ENCODE peak calls at places on chromosomes 7 and 10, in ten cellular contexts. E, T, Y, M, U, N, A, K, P and D are unnamed samples.

GRCh38 chr10:102753724-102754123 is 10.0 kb downstream of the WBP1L start:
- DNase-seq in E (no peak), T (no peak), Y (no peak), M (no peak), U (no peak), N (no peak), A (no peak), K (no peak), P (no peak), D (no peak)

GRCh38 chr7:13411641-13412040 is 577.8 kb downstream of the ETV1 start:
- DNase-seq in E (no peak), T (no peak), Y (no peak), M (no peak), U (no peak), N (no peak), A (no peak), K (no peak), P (no peak), D (no peak)

GRCh38 chr7:110001254-110001938 is 1089.5 kb upstream of the LRRN3 start:
- DNase-seq in E (no peak), T (no peak), Y (no peak), M (no peak), U (no peak), N (no peak), A (no peak), K (no peak), P (no peak), D (no peak)

GRCh38 chr10:11406746-11407145 is 204.7 kb downstream of the USP6NL start:
- DNase-seq in E (no peak), T (no peak), Y (no peak), M (no peak), U (no peak), N (no peak), A (no peak), K (no peak), P (no peak), D (no peak)

GRCh38 chr7:97873606-97874005 is 1.4 kb upstream of the ASNS start:
- DNase-seq in E (no peak), T (no peak), Y (no peak), M (no peak), U (no peak), N (no peak), A (no peak), K (no peak), P (no peak), D (no peak)

GRCh38 chr10:118966131-118967125 is 63.1 kb upstream of the NANOS1 start:
- DNase-seq in E (no peak), T (no peak), Y (no peak), M (no peak), U (no peak), N (no peak), A (no peak), K (no peak), P (no peak), D (no peak)

GRCh38 chr7:13751771-13752170 is 237.7 kb downstream of the ETV1 start:
- DNase-seq in E (no peak), T (no peak), Y (no peak), M (no peak), U (no peak), N (no peak), A (no peak), K (no peak), P (no peak), D (no peak)

GRCh38 chr7:2325028-2325625 is 10.9 kb upstream of the SNX8 start:
- DNase-seq in E (no peak), T (no peak), Y (no peak), M (no peak), U (no peak), N (no peak), A (no peak), K (no peak), P (no peak), D (no peak)

GRCh38 chr7:71182536-71182935 is 50.6 kb downstream of the GALNT17 start:
- DNase-seq in E (no peak), T (no peak), Y (no peak), M (no peak), U (no peak), N (no peak), A (no peak), K (no peak), P (no peak), D (no peak)

GRCh38 chr10:3331104-3331645 is 158.6 kb upstream of the PITRM1 start:
- DNase-seq in E (no peak), T (no peak), Y (no peak), M (no peak), U (no peak), N (no peak), A (no peak), K (no peak), P (no peak), D (no peak)

GRCh38 chr7:130793855-130794618 is 60.0 kb upstream of the KLF14 start:
- DNase-seq in E (no peak), T (no peak), Y (no peak), M (no peak), U (no peak), N (no peak), A (no peak), K (no peak), P (no peak), D (peak; percentile 9)

GRCh38 chr10:127145173-127145572 is 51.2 kb downstream of the INSYN2A start:
- DNase-seq in E (no peak), T (no peak), Y (no peak), M (no peak), U (no peak), N (no peak), A (no peak), K (peak; percentile 82), P (peak; percentile 92), D (peak; percentile 68)

GRCh38 chr7:66967029-66967428 is 28.4 kb downstream of the SBDS start:
- DNase-seq in E (no peak), T (no peak), Y (no peak), M (no peak), U (no peak), N (no peak), A (no peak), K (no peak), P (no peak), D (no peak)

GRCh38 chr10:47231414-47231813 is 68.6 kb upstream of the GDF10 start:
- DNase-seq in E (no peak), T (no peak), Y (no peak), M (no peak), U (no peak), N (no peak), A (no peak), K (no peak), P (no peak), D (no peak)

GRCh38 chr10:28717659-28718201 is 40.4 kb downstream of the BAMBI start:
- DNase-seq in E (no peak), T (no peak), Y (no peak), M (no peak), U (no peak), N (no peak), A (no peak), K (no peak), P (no peak), D (no peak)

GRCh38 chr7:96998765-96999164 is 6.6 kb upstream of the DLX6 start:
- DNase-seq in E (no peak), T (no peak), Y (no peak), M (no peak), U (no peak), N (no peak), A (no peak), K (no peak), P (no peak), D (peak; percentile 5)

GRCh38 chr7:18019562-18019961 is 8.1 kb downstream of the PRPS1L1 start:
- DNase-seq in E (no peak), T (no peak), Y (no peak), M (no peak), U (no peak), N (peak; percentile 72), A (no peak), K (peak; percentile 62), P (peak; percentile 41), D (peak; percentile 28)

GRCh38 chr7:36199329-36199728 is 46.3 kb downstream of the EEPD1 start:
- DNase-seq in E (no peak), T (no peak), Y (no peak), M (no peak), U (no peak), N (no peak), A (no peak), K (no peak), P (no peak), D (no peak)

GRCh38 chr7:112254166-112254565 is 47.7 kb downstream of the ZNF277 start:
- DNase-seq in E (no peak), T (no peak), Y (no peak), M (no peak), U (no peak), N (no peak), A (no peak), K (no peak), P (no peak), D (no peak)

GRCh38 chr10:129293991-129294700 is 172.9 kb upstream of the MGMT start:
- DNase-seq in E (no peak), T (no peak), Y (no peak), M (no peak), U (no peak), N (no peak), A (no peak), K (no peak), P (no peak), D (no peak)

GRCh38 chr10:119655566-119656001 is 4.4 kb downstream of the BAG3 start:
- DNase-seq in E (no peak), T (no peak), Y (no peak), M (peak; percentile 6), U (no peak), N (peak; percentile 56), A (peak; percentile 30), K (peak; percentile 86), P (no peak), D (peak; percentile 55)

GRCh38 chr7:142587578-142588191 is 161.6 kb upstream of the PRSS1 start:
- DNase-seq in E (peak; percentile 63), T (no peak), Y (no peak), M (no peak), U (no peak), N (peak; percentile 63), A (peak; percentile 33), K (peak; percentile 82), P (peak; percentile 94), D (peak; percentile 80)

GRCh38 chr7:103521917-103522316 is 75.9 kb upstream of the SLC26A5 start:
- DNase-seq in E (no peak), T (no peak), Y (no peak), M (no peak), U (no peak), N (no peak), A (no peak), K (no peak), P (no peak), D (no peak)